ENCODE peak calls at places on chromosome 16, in eight cellular contexts. M is CD8-positive, alpha-beta T cell; S is A673; Y is astrocyte; F is A549; V is left ventricle myocardium inferior; C is endodermal cell; U is stomach. L is an unnamed sample. For H3K4me1, the result is how much of the 10 kb centered on the place peaks cover.

GRCh38 chr16:22194707-22195444 is 11.2 kb upstream of the EEF2K start:
- DNase-seq in M (no peak), S (no peak), Y (no peak), F (no peak), V (no peak), C (no peak), U (no peak), L (no peak)

GRCh38 chr16:77944631-77945030 is 77.7 kb upstream of the CLEC3A start:
- DNase-seq in M (no peak), S (no peak), Y (no peak), F (no peak), V (no peak), C (no peak), U (no peak), L (no peak)

GRCh38 chr16:1911467-1912214 is 6.6 kb downstream of the HS3ST6 start:
- DNase-seq in M (no peak), S (no peak), Y (no peak), F (no peak), V (no peak), C (no peak), U (no peak), L (no peak)

GRCh38 chr16:49443576-49443975 is 70.0 kb downstream of the C16orf78 start:
- DNase-seq in M (no peak), S (no peak), Y (no peak), F (no peak), V (no peak), C (no peak), U (no peak), L (no peak)

GRCh38 chr16:21223787-21224186 is 9.7 kb upstream of the ANKS4B start:
- DNase-seq in M (no peak), S (no peak), Y (no peak), F (no peak), V (no peak), C (peak), U (no peak), L (no peak)

GRCh38 chr16:83833921-83834320 is 26.1 kb downstream of the HSBP1 start:
- DNase-seq in M (no peak), S (no peak), Y (no peak), F (no peak), V (no peak), C (no peak), U (no peak), L (no peak)

GRCh38 chr16:17474037-17474436 is 3.3 kb upstream of the XYLT1 start:
- DNase-seq in M (no peak), S (no peak), Y (no peak), F (no peak), V (no peak), C (no peak), U (no peak), L (no peak)

GRCh38 chr16:80997139-80997798 is 9.4 kb downstream of the CMC2 start:
- DNase-seq in M (no peak), S (peak), Y (peak), F (peak), V (no peak), C (no peak), U (no peak), L (no peak)

GRCh38 chr16:56880685-56881084 is 15.7 kb downstream of the SLC12A3 start:
- DNase-seq in M (no peak), S (no peak), Y (no peak), F (no peak), V (no peak), C (no peak), U (no peak), L (no peak)

GRCh38 chr16:77551352-77551751 is 116.5 kb upstream of the ADAMTS18 start:
- DNase-seq in M (no peak), S (no peak), Y (peak), F (no peak), V (no peak), C (no peak), U (no peak), L (no peak)

GRCh38 chr16:11797957-11798299 is 870 bp upstream of the ZC3H7A start:
- DNase-seq in M (peak), S (no peak), Y (no peak), F (peak), V (no peak), C (no peak), U (no peak), L (no peak)

GRCh38 chr16:20401475-20402016 is 3.0 kb downstream of the PDILT start:
- DNase-seq in M (no peak), S (no peak), Y (no peak), F (no peak), V (no peak), C (peak), U (peak), L (no peak)

GRCh38 chr16:53913920-53914319 is 210.0 kb downstream of the FTO start:
- DNase-seq in M (no peak), S (no peak), Y (no peak), F (no peak), V (no peak), C (no peak), U (no peak), L (no peak)

GRCh38 chr16:79093554-79093967 is 507.0 kb downstream of the MAF start:
- DNase-seq in M (peak), S (no peak), Y (no peak), F (no peak), V (no peak), C (no peak), U (no peak), L (peak)

GRCh38 chr16:88959022-88959421 is 18.0 kb downstream of the CBFA2T3 start:
- DNase-seq in M (no peak), S (no peak), Y (no peak), F (no peak), V (no peak), C (no peak), U (no peak), L (no peak)

GRCh38 chr16:60755907-60756306 is 1280.3 kb downstream of the CDH8 start:
- DNase-seq in M (no peak), S (no peak), Y (no peak), F (peak), V (no peak), C (no peak), U (no peak), L (no peak)

GRCh38 chr16:17563340-17563739 is 92.6 kb upstream of the XYLT1 start:
- DNase-seq in M (no peak), S (no peak), Y (no peak), F (no peak), V (no peak), C (no peak), U (no peak), L (no peak)

GRCh38 chr16:22358000-22358399 is 16.4 kb downstream of the CDR2 start:
- DNase-seq in M (no peak), S (no peak), Y (no peak), F (no peak), V (no peak), C (no peak), U (no peak), L (no peak)

GRCh38 chr16:49634235-49635008 is 221.5 kb downstream of the ZNF423 start:
- DNase-seq in M (no peak), S (no peak), Y (no peak), F (no peak), V (no peak), C (peak), U (no peak), L (no peak)

GRCh38 chr16:8850279-8850885 is 18.4 kb downstream of the CARHSP1 start:
- DNase-seq in M (no peak), S (no peak), Y (peak), F (no peak), V (peak), C (no peak), U (no peak), L (no peak)

GRCh38 chr16:14198603-14199002 is 127.5 kb downstream of the MRTFB start:
- DNase-seq in M (no peak), S (no peak), Y (no peak), F (no peak), V (no peak), C (no peak), U (no peak), L (no peak)

GRCh38 chr16:10408824-10409381 is 23.0 kb downstream of the ATF7IP2 start:
- DNase-seq in M (no peak), S (no peak), Y (peak), F (peak), V (no peak), C (no peak), U (no peak), L (no peak)

GRCh38 chr16:87562201-87562600 is 40.1 kb upstream of the JPH3 start:
- DNase-seq in M (no peak), S (no peak), Y (no peak), F (no peak), V (no peak), C (no peak), U (no peak), L (no peak)
- H3K4me1 ChIP-seq in M (under half), S (under half), Y (under half), F (under half), V (under half), C (under half), U (under half), L (under half)

DNA sequence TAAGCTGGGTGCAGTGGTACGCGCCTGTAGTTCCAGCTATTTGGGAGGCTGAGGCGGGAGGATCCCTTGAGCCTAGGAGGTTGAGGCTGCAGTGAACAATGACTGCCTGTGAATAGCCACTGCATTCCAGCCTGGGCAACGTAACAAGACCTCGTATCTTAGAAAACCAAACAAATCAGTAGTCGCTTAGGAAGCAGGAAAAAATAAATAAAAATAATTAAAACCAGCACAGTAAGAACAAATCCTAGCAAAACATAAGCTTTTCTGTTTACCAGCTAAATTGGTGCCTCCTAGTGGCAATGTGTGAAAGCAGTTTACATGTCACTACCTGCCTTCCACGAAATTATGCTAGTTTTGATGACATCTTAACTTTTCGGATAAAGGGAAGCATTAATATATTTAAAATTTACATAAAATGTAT is 1.3 kb downstream of the ARMC5 start:
- DNase-seq in M (no peak), S (peak), Y (peak), F (peak), V (no peak), C (no peak), U (no peak), L (no peak)
- H3K4me3 ChIP-seq in M (peak), S (peak), Y (peak), F (peak), V (peak), C (peak), U (peak), L (peak)

GRCh38 chr16:68626557-68626956 is 18.6 kb upstream of the CDH3 start:
- DNase-seq in M (no peak), S (no peak), Y (no peak), F (no peak), V (no peak), C (no peak), U (no peak), L (no peak)

DNA sequence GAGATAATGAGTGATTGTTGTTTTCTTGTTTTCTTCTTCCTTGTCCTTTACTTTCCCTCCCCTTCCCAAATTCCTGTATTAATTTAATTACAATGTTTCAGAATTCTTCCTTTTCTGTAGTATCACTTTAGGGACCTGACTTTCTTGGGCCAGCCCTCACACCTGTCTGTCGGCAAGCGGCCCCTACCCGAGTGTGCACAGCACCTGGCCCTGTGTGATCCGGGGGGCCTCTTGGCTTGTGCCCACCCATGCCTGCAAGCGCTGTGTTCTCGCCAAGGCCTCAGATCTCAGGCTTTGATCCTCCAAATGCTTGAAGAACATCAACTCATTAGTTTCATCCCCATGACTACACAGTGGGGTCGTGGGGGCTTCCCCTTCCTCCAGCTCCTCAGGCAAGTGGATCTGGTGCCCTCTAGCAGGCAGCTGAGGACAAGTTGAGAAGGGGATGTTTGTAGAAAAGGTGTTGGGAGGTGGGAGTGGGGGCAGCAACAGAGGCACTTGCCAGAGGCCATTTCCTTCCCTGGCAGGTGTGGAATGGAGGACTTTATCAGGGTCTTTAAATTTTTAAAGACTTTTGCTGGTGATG is 15.7 kb upstream of the CDH3 start:
- DNase-seq in M (no peak), S (no peak), Y (no peak), F (no peak), V (no peak), C (peak), U (no peak), L (no peak)
- TF ChIP-seq CTCF in M (no peak), S (no peak), Y (no peak), F (no peak), V (no peak), C (peak), U (no peak), L (no peak)

DNA sequence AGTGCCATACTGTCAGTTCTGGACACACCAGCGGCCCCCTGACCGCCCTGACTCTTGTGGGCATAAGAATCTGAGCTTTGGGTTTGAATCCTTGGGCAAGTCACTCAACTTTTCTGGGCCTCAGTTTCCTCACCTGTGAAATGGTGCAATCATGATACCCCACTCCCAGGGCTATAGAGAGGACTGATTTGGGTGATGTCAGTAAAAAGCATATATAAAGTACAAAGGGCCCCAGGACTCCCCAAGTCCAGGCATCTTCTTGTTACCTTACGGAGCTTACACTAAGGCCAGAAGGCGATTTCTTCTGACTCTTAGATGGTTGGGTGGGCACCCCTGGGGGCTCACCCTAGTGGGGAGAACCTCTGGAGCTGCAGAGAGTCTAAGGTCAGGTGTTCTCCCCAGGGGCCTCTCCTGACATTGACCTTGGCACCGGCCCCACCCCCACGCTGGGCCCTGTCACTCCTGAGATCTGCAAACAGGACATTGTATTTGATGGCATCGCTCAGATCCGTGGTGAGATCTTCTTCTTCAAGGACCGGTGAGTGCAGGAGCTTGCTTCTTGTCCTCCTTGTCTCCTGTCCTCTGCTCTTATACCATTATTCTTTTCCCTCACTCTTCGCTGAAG is 13.9 kb downstream of the MMP2 start:
- DNase-seq in M (no peak), S (no peak), Y (no peak), F (no peak), V (no peak), C (peak), U (no peak), L (no peak)
- H3K4me1 ChIP-seq in M (under half), S (under half), Y (under half), F (under half), V (under half), C (under half), U (under half), L (under half)

DNA sequence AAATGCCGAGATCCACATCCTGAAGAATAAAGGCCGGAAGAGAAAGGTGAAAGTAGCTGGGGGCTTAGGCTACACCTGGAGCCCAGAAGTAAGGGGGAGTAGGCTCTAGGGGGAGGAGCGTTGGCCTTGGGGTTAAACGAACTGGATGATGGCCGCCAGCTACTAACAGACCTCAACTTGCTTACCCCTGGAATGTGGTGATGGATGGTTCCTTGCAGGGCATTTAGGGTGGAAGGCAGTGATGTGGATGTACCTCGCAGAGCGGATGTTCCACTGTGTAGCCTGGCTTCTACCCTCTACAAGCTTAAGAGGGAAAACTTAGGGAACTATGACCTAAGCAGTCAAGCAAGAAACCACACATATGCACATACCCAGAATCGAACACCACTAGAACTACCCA is 2.3 kb upstream of the MAZ start:
- DNase-seq in M (no peak), S (no peak), Y (no peak), F (no peak), V (no peak), C (no peak), U (no peak), L (no peak)
- H3K4me3 ChIP-seq in M (peak), S (no peak), Y (no peak), F (no peak), V (peak), C (no peak), U (no peak), L (no peak)

GRCh38 chr16:67660564-67661028 is at the start of gene PARD6A:
- DNase-seq in M (peak), S (peak), Y (peak), F (peak), V (peak), C (peak), U (peak), L (peak)
- TF ChIP-seq CTCF in M (no peak), S (no peak), Y (no peak), F (no peak), V (peak), C (no peak), U (no peak), L (no peak)

GRCh38 chr16:4659363-4660353 is 33.7 kb upstream of the NUDT16L1 start:
- DNase-seq in M (no peak), S (no peak), Y (no peak), F (no peak), V (no peak), C (no peak), U (no peak), L (no peak)
- H3K4me1 ChIP-seq in M (half or more), S (under half), Y (under half), F (under half), V (under half), C (under half), U (half or more), L (half or more)

GRCh38 chr16:51120289-51121008 is 30.6 kb downstream of the SALL1 start:
- DNase-seq in M (no peak), S (no peak), Y (no peak), F (no peak), V (no peak), C (no peak), U (no peak), L (no peak)

GRCh38 chr16:51121009-51121347 is 30.1 kb downstream of the SALL1 start:
- DNase-seq in M (no peak), S (no peak), Y (no peak), F (no peak), V (no peak), C (no peak), U (no peak), L (no peak)

GRCh38 chr16:51124896-51125295 is 26.2 kb downstream of the SALL1 start:
- DNase-seq in M (no peak), S (no peak), Y (no peak), F (no peak), V (no peak), C (no peak), U (no peak), L (no peak)

GRCh38 chr16:51119576-51120288 is 31.3 kb downstream of the SALL1 start:
- DNase-seq in M (no peak), S (no peak), Y (no peak), F (no peak), V (no peak), C (no peak), U (no peak), L (no peak)

GRCh38 chr16:51121850-51122249 is 29.2 kb downstream of the SALL1 start:
- DNase-seq in M (no peak), S (no peak), Y (no peak), F (no peak), V (no peak), C (no peak), U (no peak), L (no peak)
- H3K4me3 ChIP-seq in M (no peak), S (no peak), Y (no peak), F (no peak), V (no peak), C (no peak), U (no peak), L (no peak)